ENCODE peak calls at places on chromosome 22, in eight cellular contexts. H is tibial nerve, Q is astrocyte of the spinal cord, Z is cardiac muscle cell, T is AG04449, A is AG09309, V is fibroblast of mammary gland, G is fibroblast of pulmonary artery. E is an unnamed sample.

GRCh38 chr22:30375312-30375849 is 11.8 kb downstream of the RNF215 start:
- DNase-seq in V (no peak), H (no peak), T (no peak), G (no peak), A (no peak), Z (no peak), Q (no peak), E (no peak)

GRCh38 chr22:46087816-46088277 is 62.5 kb upstream of the PPARA start:
- DNase-seq in T (no peak), V (peak), H (peak), Q (peak), G (peak), A (peak), Z (no peak), E (peak)

GRCh38 chr22:46454910-46455269 is 82.5 kb downstream of the CELSR1 start:
- DNase-seq in V (no peak), Z (no peak), G (no peak), H (no peak), A (no peak), Q (peak), T (no peak), E (no peak)

GRCh38 chr22:45242778-45243191 is 2.1 kb upstream of the KIAA0930 start:
- DNase-seq in V (peak), A (no peak), G (peak), H (no peak), T (no peak), Z (no peak), Q (no peak), E (no peak)

GRCh38 chr22:27825174-27825573 is 23.6 kb upstream of the MN1 start:
- DNase-seq in G (no peak), Z (no peak), Q (no peak), T (no peak), V (peak), A (no peak), H (no peak), E (no peak)

GRCh38 chr22:23495614-23496444 is 84.3 kb downstream of the IGLL1 start:
- DNase-seq in H (no peak), G (no peak), A (no peak), Z (no peak), V (no peak), Q (no peak), T (no peak), E (no peak)

GRCh38 chr22:24437820-24438328 is 10.5 kb downstream of the ADORA2A start:
- DNase-seq in Q (no peak), V (no peak), T (no peak), H (no peak), Z (no peak), A (no peak), G (no peak), E (peak)

GRCh38 chr22:26068571-26068970 is 100.7 kb upstream of the SEZ6L start:
- DNase-seq in G (no peak), Q (no peak), T (no peak), V (no peak), H (no peak), A (no peak), Z (no peak), E (no peak)

GRCh38 chr22:20153945-20154344 is 3.1 kb upstream of the CCDC188 start:
- DNase-seq in A (no peak), Z (peak), T (no peak), H (no peak), V (no peak), G (no peak), Q (no peak), E (no peak)

GRCh38 chr22:44573451-44573850 is 75.4 kb upstream of the RTL6 start:
- DNase-seq in G (no peak), Q (no peak), T (no peak), A (no peak), V (no peak), H (no peak), Z (no peak), E (no peak)

GRCh38 chr22:16651217-16651616 is 58.6 kb upstream of the CCT8L2 start:
- DNase-seq in V (no peak), Q (no peak), H (no peak), T (no peak), A (no peak), G (no peak), Z (no peak), E (no peak)

GRCh38 chr22:33438273-33438672 is 380.1 kb upstream of the SYN3 start:
- DNase-seq in V (peak), H (no peak), Z (no peak), G (peak), A (peak), Q (peak), T (peak), E (peak)

GRCh38 chr22:29635734-29636357 is 32.4 kb downstream of the NF2 start:
- DNase-seq in H (no peak), Q (peak), T (no peak), G (peak), Z (peak), A (peak), V (peak), E (peak)

GRCh38 chr22:32801436-32802290 is at the start of gene TIMP3:
- DNase-seq in H (peak), T (no peak), G (peak), Q (peak), Z (peak), A (no peak), V (peak), E (peak)

GRCh38 chr22:30828187-30829155 is 133.8 kb downstream of the OSBP2 start:
- DNase-seq in G (no peak), A (no peak), Z (no peak), Q (no peak), T (no peak), H (no peak), V (no peak), E (no peak)

GRCh38 chr22:21646608-21647590 is 4.8 kb downstream of the SDF2L1 start:
- DNase-seq in Z (peak), A (no peak), G (peak), V (peak), H (peak), T (no peak), Q (peak), E (peak)

GRCh38 chr22:26043031-26043430 is 126.2 kb upstream of the SEZ6L start:
- DNase-seq in Q (no peak), H (no peak), G (no peak), Z (no peak), V (no peak), T (no peak), A (no peak), E (no peak)

GRCh38 chr22:27230189-27230588 is 571.4 kb downstream of the MN1 start:
- DNase-seq in V (no peak), Q (no peak), T (no peak), A (no peak), H (no peak), Z (no peak), G (no peak), E (no peak)

GRCh38 chr22:45608763-45609180 is 62.9 kb upstream of the ATXN10 start:
- DNase-seq in Q (peak), H (no peak), G (peak), T (peak), A (peak), Z (no peak), V (peak), E (peak)

GRCh38 chr22:42067706-42068350 is 2.8 kb downstream of the NAGA start:
- DNase-seq in Q (no peak), A (no peak), Z (no peak), V (no peak), T (no peak), H (no peak), G (no peak), E (no peak)

GRCh38 chr22:19645391-19645790 is 68.9 kb upstream of the SEPTIN5 start:
- DNase-seq in H (no peak), V (no peak), A (no peak), Q (no peak), G (no peak), Z (no peak), T (no peak), E (no peak)

GRCh38 chr22:30742291-30743256 is 47.9 kb downstream of the OSBP2 start:
- DNase-seq in Z (no peak), G (no peak), H (no peak), A (no peak), V (peak), T (no peak), Q (peak), E (no peak)

GRCh38 chr22:25661067-25661466 is 80.9 kb upstream of the MYO18B start:
- DNase-seq in A (no peak), V (peak), Q (no peak), T (no peak), G (peak), H (no peak), Z (no peak), E (peak)

GRCh38 chr22:19663821-19664325 is 50.4 kb upstream of the SEPTIN5 start:
- DNase-seq in H (no peak), Q (peak), T (peak), A (no peak), V (peak), Z (no peak), G (peak), E (peak)

GRCh38 chr22:25777870-25778269 is 35.9 kb downstream of the MYO18B start:
- DNase-seq in T (no peak), Q (peak), H (peak), Z (no peak), A (peak), V (peak), G (peak), E (peak)

GRCh38 chr22:20863356-20863755 is 4.5 kb downstream of the SNAP29 start:
- DNase-seq in Z (no peak), A (no peak), G (no peak), H (no peak), Q (no peak), T (no peak), V (no peak), E (no peak)

GRCh38 chr22:24406322-24407277 is 20.8 kb upstream of the ADORA2A start:
- DNase-seq in T (no peak), V (no peak), G (no peak), A (no peak), Q (no peak), H (no peak), Z (no peak), E (no peak)

GRCh38 chr22:25482091-25482760 is 82.2 kb upstream of the GRK3 start:
- DNase-seq in H (no peak), V (no peak), Q (no peak), Z (no peak), G (no peak), T (no peak), A (no peak), E (no peak)

GRCh38 chr22:22616636-22617035 is 27.8 kb upstream of the GGTLC2 start:
- DNase-seq in A (no peak), V (no peak), T (no peak), H (no peak), Q (no peak), Z (no peak), G (no peak), E (no peak)

GRCh38 chr22:17786435-17787158 is 12.3 kb upstream of the BID start:
- DNase-seq in H (peak), Z (no peak), T (no peak), V (peak), A (no peak), G (peak), Q (peak), E (no peak)
- TF ChIP-seq CTCF in H (no peak), Z (no peak), T (no peak), V (no peak), A (no peak), G (no peak), Q (no peak), E (no peak)

DNA sequence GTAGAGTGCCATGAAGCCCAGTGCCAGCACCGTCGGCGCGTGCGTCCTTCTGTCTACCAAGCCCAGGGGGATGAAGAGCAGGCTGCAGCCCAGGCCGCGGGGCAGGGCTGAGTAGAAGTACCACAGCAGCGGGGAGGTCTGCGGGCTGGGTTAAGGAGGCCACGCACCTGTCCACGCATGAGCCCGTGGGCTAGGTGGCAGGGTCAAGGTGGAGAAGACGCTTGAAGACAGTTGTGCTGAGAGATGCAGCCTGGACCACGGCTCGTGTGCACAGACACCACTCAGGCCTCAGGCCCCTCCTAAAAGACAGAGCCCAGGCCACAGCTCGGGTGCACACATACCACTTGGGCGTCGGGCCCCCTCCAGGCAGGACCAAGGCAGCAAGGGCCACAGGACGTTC is 10.4 kb downstream of the ALG12 start:
- DNase-seq in H (no peak), V (no peak), A (no peak), Z (no peak), Q (no peak), T (no peak), G (no peak), E (no peak)
- H3K4me3 ChIP-seq in H (no peak), V (no peak), A (no peak), Z (no peak), Q (no peak), T (no peak), G (no peak), E (no peak)

GRCh38 chr22:40525250-40525884 is 111.2 kb downstream of the MRTFA start:
- DNase-seq in A (no peak), Q (no peak), V (peak), H (peak), Z (peak), T (no peak), G (peak), E (peak)

GRCh38 chr22:40526960-40527359 is 109.6 kb downstream of the MRTFA start:
- DNase-seq in H (no peak), Z (no peak), A (no peak), T (no peak), Q (no peak), V (no peak), G (no peak), E (no peak)

GRCh38 chr22:40520562-40520961 is 116.0 kb downstream of the MRTFA start:
- DNase-seq in G (no peak), Q (no peak), Z (no peak), H (no peak), T (no peak), A (no peak), V (no peak), E (no peak)

GRCh38 chr22:40521046-40521445 is 115.5 kb downstream of the MRTFA start:
- DNase-seq in Z (no peak), T (no peak), G (no peak), H (no peak), Q (no peak), A (no peak), V (no peak), E (no peak)

GRCh38 chr22:40524392-40525249 is 111.9 kb downstream of the MRTFA start:
- DNase-seq in G (peak), V (peak), H (no peak), Z (no peak), T (no peak), Q (no peak), A (no peak), E (peak)
- TF ChIP-seq CTCF in G (peak), V (peak), H (no peak), Z (peak), T (peak), Q (peak), A (peak), E (peak)

GRCh38 chr22:37222440-37222971 is 10.2 kb upstream of the SSTR3 start:
- DNase-seq in H (no peak), A (no peak), Q (no peak), T (no peak), Z (no peak), V (no peak), G (no peak), E (no peak)
- H3K4me3 ChIP-seq in H (no peak), A (no peak), Q (no peak), T (no peak), Z (no peak), V (no peak), G (no peak), E (no peak)

DNA sequence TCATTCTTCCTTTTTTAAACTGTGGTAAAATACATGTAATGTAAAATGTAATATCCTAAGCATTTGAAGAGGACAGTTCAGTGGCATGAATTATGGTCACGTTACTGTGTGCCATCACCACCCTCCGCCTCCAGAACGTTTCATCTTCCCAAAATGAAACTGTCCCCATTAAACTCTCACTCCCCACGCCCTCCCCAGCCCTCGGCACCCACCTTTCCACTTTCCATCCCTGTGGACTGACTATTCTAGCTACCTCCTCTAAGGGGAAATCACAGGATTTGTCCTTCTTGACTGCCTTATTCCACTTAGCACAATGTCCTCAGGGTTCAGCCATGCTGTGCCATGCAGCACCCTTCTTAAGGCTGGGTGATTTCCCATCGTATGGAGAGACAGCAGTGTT is 1509.5 kb downstream of the BRD1 start:
- DNase-seq in V (no peak), A (no peak), H (no peak), Z (no peak), G (no peak), Q (no peak), T (no peak), E (no peak)
- TF ChIP-seq CTCF in V (no peak), A (no peak), H (no peak), Z (no peak), G (no peak), Q (no peak), T (no peak), E (no peak)

GRCh38 chr22:34861787-34862186 is 204.2 kb upstream of the ISX start:
- DNase-seq in V (no peak), H (no peak), G (no peak), A (no peak), Z (no peak), Q (no peak), T (no peak), E (no peak)
- H3K4me3 ChIP-seq in V (no peak), H (no peak), G (no peak), A (no peak), Z (no peak), Q (no peak), T (no peak), E (no peak)

DNA sequence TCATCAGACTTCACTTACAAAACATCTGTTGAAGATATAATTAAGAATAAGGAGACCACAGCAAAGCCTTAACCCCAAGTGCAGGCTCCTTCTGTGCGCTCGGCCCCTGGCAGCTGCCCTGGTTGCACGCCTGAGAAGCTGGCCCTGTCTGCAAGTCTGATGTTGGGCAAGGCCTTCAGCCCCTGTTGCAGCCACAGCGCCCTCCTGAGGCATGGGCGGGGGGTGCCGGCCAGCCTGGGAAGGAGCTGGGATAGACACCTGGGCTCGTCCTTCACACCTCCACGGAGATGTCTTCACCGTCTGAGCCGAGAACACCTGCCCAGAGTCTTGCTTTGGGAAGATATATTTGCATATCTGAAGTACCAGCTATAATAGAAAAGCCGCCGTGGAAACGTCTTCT is 104.1 kb downstream of the MPPED1 start:
- DNase-seq in V (no peak), G (no peak), Z (no peak), H (no peak), T (no peak), Q (no peak), A (no peak), E (no peak)
- TF ChIP-seq CTCF in V (no peak), G (no peak), Z (no peak), H (no peak), T (no peak), Q (no peak), A (no peak), E (no peak)

DNA sequence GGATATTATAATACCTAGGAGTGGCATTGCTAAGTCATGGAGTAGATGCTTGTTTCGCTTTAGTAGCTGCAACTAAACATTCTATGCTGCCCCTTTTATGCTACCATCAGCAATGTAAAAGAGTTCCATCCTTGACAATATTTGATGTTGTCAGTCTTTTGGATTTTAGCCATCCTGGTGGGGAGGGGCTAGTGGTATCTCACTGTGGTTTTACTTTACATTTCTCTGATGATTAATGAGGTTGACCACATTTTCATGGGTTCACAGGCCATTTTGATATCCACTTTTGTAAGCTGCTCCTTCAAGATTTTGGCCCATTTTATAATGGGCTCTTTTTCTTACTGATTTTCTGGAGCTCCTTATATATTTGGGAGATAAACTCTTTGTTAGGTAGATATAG is 16.4 kb upstream of the APOBEC3A start:
- DNase-seq in A (no peak), G (no peak), V (no peak), T (no peak), H (no peak), Z (no peak), Q (no peak), E (no peak)
- H3K4me3 ChIP-seq in A (no peak), G (no peak), V (no peak), T (no peak), H (no peak), Z (no peak), Q (no peak), E (no peak)